ENCODE peak calls at places on chromosomes 4 and X, in four cellular contexts. H, F, M and Q are unnamed samples.

GRCh38 chrX:96182366-96182765 is 502.3 kb upstream of the DIAPH2 start:
- DNase-seq in M (no peak), F (no peak), H (peak; percentile 22), Q (no peak)

GRCh38 chrX:17167915-17168314 is 207.1 kb upstream of the NHS start:
- DNase-seq in H (no peak), F (no peak), M (no peak), Q (no peak)

GRCh38 chrX:109487640-109488039 is 5.8 kb upstream of the GUCY2F start:
- DNase-seq in F (no peak), H (no peak), M (no peak), Q (no peak)

GRCh38 chrX:80216086-80216485 is 201.5 kb downstream of the TBX22 start:
- DNase-seq in H (no peak), F (no peak), M (no peak), Q (no peak)

GRCh38 chr4:126582737-126583136 is 1050.0 kb upstream of the INTU start:
- DNase-seq in H (no peak), F (no peak), M (no peak), Q (no peak)

GRCh38 chr4:156169011-156169410 is 215.3 kb upstream of the CTSO start:
- DNase-seq in F (no peak), M (no peak), H (peak; percentile 91), Q (peak; percentile 74)

GRCh38 chr4:173139561-173139960 is 29.1 kb upstream of the GALNT7 start:
- DNase-seq in F (no peak), M (no peak), H (no peak), Q (no peak)

GRCh38 chr4:169221662-169222061 is 49.1 kb downstream of the SH3RF1 start:
- DNase-seq in M (no peak), H (no peak), F (no peak), Q (no peak)

GRCh38 chr4:14254252-14254651 is 626.7 kb upstream of the BOD1L1 start:
- DNase-seq in M (no peak), F (no peak), H (peak; percentile 17), Q (peak; percentile 4)

GRCh38 chrX:70494441-70494840 is 49.8 kb downstream of the DLG3 start:
- DNase-seq in F (no peak), H (no peak), M (no peak), Q (no peak)

GRCh38 chrX:100863326-100863854 is 10.8 kb downstream of the NOX1 start:
- DNase-seq in M (no peak), H (no peak), F (no peak), Q (no peak)

GRCh38 chrX:132918523-132918922 is 39.9 kb downstream of the HS6ST2 start:
- DNase-seq in F (no peak), H (no peak), M (no peak), Q (no peak)

GRCh38 chrX:68735266-68735665 is 87.8 kb downstream of the STARD8 start:
- DNase-seq in F (no peak), H (no peak), M (no peak), Q (no peak)

GRCh38 chr4:85491527-85491926 is 16.6 kb downstream of the ARHGAP24 start:
- DNase-seq in H (no peak), M (no peak), F (no peak), Q (no peak)

GRCh38 chr4:94548571-94548970 is 96.8 kb downstream of the PDLIM5 start:
- DNase-seq in F (no peak), H (peak; percentile 83), M (peak; percentile 76), Q (peak; percentile 32)

GRCh38 chr4:185275501-185275900 is 66.1 kb downstream of the SNX25 start:
- DNase-seq in F (no peak), M (no peak), H (no peak), Q (no peak)

GRCh38 chrX:27555514-27555913 is 34.6 kb upstream of the DCAF8L2 start:
- DNase-seq in F (no peak), H (peak; percentile 16), M (no peak), Q (no peak)
- TF ChIP-seq CTCF in F (no peak), H (peak; percentile 39), M (peak; percentile 41), Q (peak; percentile 51)

DNA sequence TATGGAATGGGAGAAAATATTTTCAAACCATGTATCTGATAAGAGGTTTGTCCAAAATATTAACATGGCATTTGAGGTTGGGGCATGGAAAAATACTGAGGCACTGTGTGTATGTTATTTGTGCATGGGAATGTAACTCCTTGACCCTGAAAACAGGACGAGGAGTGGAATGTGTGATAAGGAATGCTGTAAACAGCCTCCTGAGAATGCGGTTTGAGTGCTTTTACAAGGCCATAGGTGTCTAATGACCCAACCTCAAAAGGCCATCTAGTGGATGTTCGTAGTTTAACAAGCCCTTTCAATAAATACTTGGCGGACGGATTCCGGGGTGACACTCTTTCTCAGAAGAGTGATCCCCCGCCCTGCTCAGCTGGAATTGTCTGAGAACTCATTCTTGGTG is 162.9 kb upstream of the USP9X start:
- DNase-seq in M (no peak), H (peak; percentile 60), F (no peak), Q (peak; percentile 45)
- H3K4me3 ChIP-seq in M (no peak overlapping the region), H (no peak overlapping the region), F (no peak overlapping the region), Q (no peak overlapping the region)

DNA sequence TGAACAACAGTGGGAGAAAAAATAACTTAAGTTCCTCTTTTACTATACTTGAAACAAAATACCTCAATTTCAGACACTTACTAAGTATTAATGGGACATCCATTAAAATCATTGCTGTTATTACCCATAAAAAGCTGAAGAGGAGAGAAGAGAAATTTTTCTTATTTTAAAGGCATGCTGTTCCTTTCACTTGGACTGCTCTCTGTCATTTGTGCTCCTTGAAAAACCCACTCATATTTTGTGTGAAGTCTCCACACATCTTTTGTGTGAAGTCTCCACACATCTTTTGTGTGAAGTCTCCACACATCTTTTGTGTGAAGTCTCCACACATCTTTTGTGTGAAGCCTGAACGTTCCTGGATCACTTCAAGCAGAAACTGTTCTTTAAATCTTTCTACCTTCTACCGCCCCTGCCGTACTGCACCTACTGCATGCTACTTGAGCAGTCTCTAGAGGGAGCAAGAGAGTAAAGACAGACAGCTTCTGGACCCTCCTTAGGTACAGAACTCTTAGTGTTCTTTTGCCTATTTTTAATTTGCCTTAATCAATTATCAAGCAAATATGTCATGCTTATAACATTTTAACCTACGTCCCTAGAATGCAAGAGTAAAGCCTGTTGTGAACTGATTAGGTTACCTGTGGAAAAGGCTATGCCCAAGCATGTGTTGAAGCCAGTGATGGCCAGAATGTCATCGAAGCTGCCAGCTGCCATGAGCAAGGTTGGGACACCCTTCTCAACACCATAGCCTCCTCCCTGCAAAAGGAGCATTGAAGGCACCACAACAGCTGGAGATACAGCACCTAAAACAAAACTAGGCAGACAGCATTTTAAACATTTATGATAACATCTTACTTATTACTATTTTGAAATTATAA is 27.1 kb upstream of the SLC9B1 start:
- DNase-seq in H (peak; percentile 44), M (no peak), F (no peak), Q (peak; percentile 34)
- TF ChIP-seq CTCF in H (peak; percentile 83), M (peak; percentile 85), F (peak; percentile 78), Q (peak; percentile 87)

GRCh38 chr4:38752393-38752961 is 30.3 kb downstream of the TLR10 start:
- DNase-seq in H (peak; percentile 78), M (peak; percentile 23), F (no peak), Q (peak; percentile 49)
- H3K4me3 ChIP-seq in H (no peak overlapping the region), M (peak overlapping the region; percentile 3), F (no peak overlapping the region), Q (peak overlapping the region; percentile 2)

DNA sequence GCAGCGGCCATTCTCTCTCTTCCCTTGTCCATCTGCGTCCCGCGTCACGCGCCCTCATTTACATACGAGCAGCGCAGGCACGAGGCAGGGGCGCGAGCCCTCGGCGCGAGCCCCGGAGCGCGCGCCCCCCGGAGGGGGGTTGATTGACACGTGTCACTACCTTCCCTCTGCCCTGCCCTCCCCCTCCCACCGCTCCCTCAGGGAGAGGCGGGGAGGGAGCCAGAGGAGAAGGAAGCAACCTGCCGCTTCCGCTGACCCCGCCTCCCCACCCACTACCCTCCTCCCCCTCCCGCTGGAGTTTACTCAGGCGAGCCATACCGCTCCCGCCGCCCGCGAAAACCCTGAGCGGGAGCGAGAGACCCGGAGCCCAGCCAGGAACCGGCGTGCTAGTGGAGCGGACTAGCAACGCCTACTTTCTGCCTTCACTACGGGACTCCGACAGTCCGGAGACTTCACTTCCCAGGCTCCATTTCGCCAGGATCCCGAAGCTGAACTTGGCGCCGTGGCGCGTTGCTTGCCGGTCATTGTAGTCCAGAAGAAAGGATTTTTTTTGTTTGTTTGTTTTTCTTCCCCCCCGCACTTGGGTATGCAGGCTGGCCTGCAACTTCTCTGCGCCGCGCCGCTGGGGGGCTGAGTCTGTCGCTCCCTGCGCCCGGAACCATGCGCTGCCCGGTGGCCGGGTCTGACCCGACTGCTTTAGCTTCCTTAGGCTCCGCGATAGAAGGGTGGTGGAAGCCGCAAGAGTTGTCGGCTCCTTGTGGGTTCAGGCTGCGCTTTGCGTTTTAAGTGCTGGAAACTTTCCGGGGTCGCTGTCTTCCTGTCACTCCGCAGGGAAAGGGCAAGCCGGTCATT is at the start of gene LCORL:
- DNase-seq in F (peak; percentile 99), H (peak; percentile 98), M (peak; percentile 82), Q (peak; percentile 92)
- TF ChIP-seq CTCF in F (peak; percentile 35), H (no peak), M (no peak), Q (no peak)

GRCh38 chrX:108437789-108438623 is at the start of gene COL4A6:
- DNase-seq in F (no peak), M (no peak), H (no peak), Q (no peak)
- H3K4me3 ChIP-seq in F (no peak within 1 kb of the TSS), M (peak within 1 kb of the TSS; percentile 60), H (peak within 1 kb of the TSS; percentile 53), Q (peak within 1 kb of the TSS; percentile 68)

DNA sequence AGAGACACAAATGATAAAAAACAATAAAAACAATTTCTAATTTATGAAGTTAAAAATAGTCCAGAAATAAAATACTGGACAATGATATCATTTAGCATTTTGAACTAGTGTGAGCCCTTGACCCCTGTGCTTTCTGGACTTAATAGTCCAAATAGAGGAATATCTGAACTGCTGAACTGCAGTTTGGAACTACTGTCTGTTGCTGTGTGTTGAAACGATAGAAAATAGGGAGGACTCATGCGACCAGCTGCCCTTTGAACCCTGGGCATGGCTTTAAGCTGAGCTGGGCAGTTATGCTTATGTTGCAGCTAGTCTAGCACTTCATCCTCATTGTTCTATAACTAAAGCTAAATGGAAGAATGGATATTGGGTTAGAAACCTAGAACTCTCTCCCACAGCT is 99.5 kb downstream of the FMR1NB start:
- DNase-seq in F (no peak), M (no peak), H (no peak), Q (no peak)
- TF ChIP-seq CTCF in F (no peak), M (no peak), H (no peak), Q (no peak)

GRCh38 chrX:49970699-49971098 is 48.3 kb downstream of the CLCN5 start:
- DNase-seq in F (no peak), M (no peak), H (no peak), Q (no peak)
- H3K4me3 ChIP-seq in F (no peak overlapping the region), M (no peak overlapping the region), H (no peak overlapping the region), Q (no peak overlapping the region)

GRCh38 chrX:19343462-19344206 is at the start of gene PDHA1:
- DNase-seq in H (peak; percentile 92), M (peak; percentile 39), F (peak; percentile 96), Q (peak; percentile 64)

GRCh38 chrX:19344207-19344534 is 444 bp downstream of the PDHA1 start:
- DNase-seq in F (no peak), H (no peak), M (no peak), Q (no peak)

GRCh38 chrX:19343085-19343461 is 654 bp upstream of the PDHA1 start:
- DNase-seq in F (no peak), M (no peak), H (no peak), Q (no peak)

GRCh38 chrX:19344661-19345060 is 934 bp downstream of the PDHA1 start:
- DNase-seq in F (no peak), M (no peak), H (no peak), Q (no peak)

GRCh38 chrX:19342331-19342906 is 1.3 kb upstream of the PDHA1 start:
- DNase-seq in F (no peak), M (no peak), H (peak; percentile 26), Q (no peak)
- TF ChIP-seq CTCF in F (no peak), M (no peak), H (no peak), Q (no peak)